ENCODE peak calls at places on chromosomes 7 and 10, in six cellular contexts. I, L, R, H, B and G are unnamed samples.

GRCh38 chr7:50068850-50069551 is 24.0 kb downstream of the ZPBP start:
- DNase-seq in I (no peak), B (peak), R (no peak), H (no peak), L (no peak), G (no peak)

GRCh38 chr7:157538321-157538720 is 201.5 kb downstream of the DNAJB6 start:
- DNase-seq in I (no peak), L (no peak), B (no peak), H (no peak), R (no peak), G (no peak)

GRCh38 chr10:96692427-96692826 is 27.9 kb downstream of the PIK3AP1 start:
- DNase-seq in B (no peak), H (no peak), I (no peak), R (no peak), L (no peak), G (no peak)

GRCh38 chr10:77554996-77555397 is 82.6 kb downstream of the KCNMA1 start:
- DNase-seq in L (no peak), R (no peak), H (no peak), B (no peak), I (no peak), G (no peak)

GRCh38 chr7:192701-193536 is 548 bp downstream of the FAM20C start:
- DNase-seq in B (no peak), R (no peak), I (no peak), H (no peak), L (no peak), G (no peak)

GRCh38 chr10:120422459-120422858 is 34.6 kb upstream of the PLPP4 start:
- DNase-seq in B (no peak), I (no peak), R (no peak), L (no peak), H (no peak), G (no peak)

GRCh38 chr7:107966701-107967100 is 36.3 kb downstream of the LAMB1 start:
- DNase-seq in R (no peak), B (no peak), H (peak), I (no peak), L (no peak), G (no peak)

GRCh38 chr10:45673074-45673628 is 579 bp upstream of the ZFAND4 start:
- DNase-seq in B (no peak), R (no peak), H (peak), L (no peak), I (no peak), G (no peak)

GRCh38 chr10:33134011-33134751 is 176.2 kb upstream of the ITGB1 start:
- DNase-seq in H (peak), B (peak), L (no peak), R (no peak), I (no peak), G (no peak)

GRCh38 chr7:81788241-81788640 is 18.4 kb upstream of the HGF start:
- DNase-seq in I (no peak), B (no peak), H (no peak), L (no peak), R (no peak), G (no peak)

GRCh38 chr7:149874644-149875028 is 867 bp downstream of the ATP6V0E2 start:
- DNase-seq in B (no peak), L (no peak), H (peak), I (no peak), R (peak), G (no peak)

GRCh38 chr7:74101061-74101681 is 17.6 kb downstream of the LIMK1 start:
- DNase-seq in L (no peak), H (no peak), R (peak), I (peak), B (peak), G (peak)

GRCh38 chr10:88557659-88558058 is 25.5 kb downstream of the RNLS start:
- DNase-seq in I (no peak), L (no peak), B (no peak), H (no peak), R (no peak), G (no peak)

GRCh38 chr10:89095701-89096391 is 105.2 kb downstream of the FAS start:
- DNase-seq in L (no peak), I (no peak), H (no peak), B (no peak), R (no peak), G (no peak)

GRCh38 chr10:121956111-121957061 is 18.6 kb downstream of the NSMCE4A start:
- DNase-seq in I (no peak), H (no peak), B (no peak), L (no peak), R (no peak), G (no peak)

GRCh38 chr7:151923097-151923876 is 33.0 kb upstream of the GALNTL5 start:
- DNase-seq in R (no peak), B (no peak), H (no peak), L (no peak), I (no peak), G (no peak)

GRCh38 chr7:11170160-11170559 is 196.5 kb downstream of the PHF14 start:
- DNase-seq in I (no peak), H (no peak), R (no peak), L (no peak), B (no peak), G (no peak)

GRCh38 chr10:89867964-89868363 is 166.6 kb downstream of the KIF20B start:
- DNase-seq in H (no peak), L (no peak), B (no peak), I (no peak), R (no peak), G (no peak)

GRCh38 chr10:105398202-105398601 is 757.1 kb downstream of the SORCS3 start:
- DNase-seq in L (no peak), H (no peak), B (no peak), R (no peak), I (no peak), G (no peak)

GRCh38 chr10:93552780-93553179 is 13.7 kb upstream of the FFAR4 start:
- DNase-seq in L (no peak), R (no peak), H (no peak), I (no peak), B (no peak), G (no peak)

GRCh38 chr10:33913194-33913593 is 578.7 kb upstream of the NRP1 start:
- DNase-seq in L (no peak), I (no peak), B (no peak), R (no peak), H (no peak), G (no peak)

GRCh38 chr7:129169705-129170319 is 18.6 kb upstream of the SMO start:
- DNase-seq in I (no peak), L (peak), H (no peak), B (no peak), R (no peak), G (no peak)

GRCh38 chr10:62231371-62231770 is 37.3 kb downstream of the RTKN2 start:
- DNase-seq in B (no peak), I (no peak), H (peak), R (no peak), L (no peak), G (no peak)

GRCh38 chr7:40311307-40311706 is 176.5 kb downstream of the SUGCT start:
- DNase-seq in I (no peak), R (no peak), H (no peak), B (peak), L (no peak), G (peak)

GRCh38 chr7:77197135-77197534 is 2.5 kb downstream of the FGL2 start:
- DNase-seq in B (no peak), I (no peak), R (no peak), H (no peak), L (no peak), G (no peak)
- TF ChIP-seq TAF1 in B (no peak), I (no peak), R (no peak), H (no peak), L (no peak), G (no peak)

GRCh38 chr10:114405011-114405350 is 679 bp upstream of the AFAP1L2 start:
- DNase-seq in L (no peak), H (no peak), B (no peak), R (no peak), I (no peak), G (no peak)

GRCh38 chr10:114403545-114404161 is 649 bp downstream of the AFAP1L2 start:
- DNase-seq in I (peak), H (no peak), B (no peak), R (no peak), L (peak), G (no peak)

GRCh38 chr10:114402871-114403544 is 1.3 kb downstream of the AFAP1L2 start:
- DNase-seq in I (no peak), L (no peak), R (no peak), H (no peak), B (no peak), G (no peak)

GRCh38 chr10:114406455-114406854 is 2.2 kb upstream of the AFAP1L2 start:
- DNase-seq in H (no peak), B (no peak), L (no peak), R (no peak), I (no peak), G (no peak)

GRCh38 chr10:114404171-114405010 is at the start of gene AFAP1L2:
- DNase-seq in R (no peak), L (peak), B (no peak), I (peak), H (no peak), G (no peak)
- TF ChIP-seq POLR2A in R (no peak), L (no peak), B (no peak), I (no peak), H (no peak), G (no peak)

DNA sequence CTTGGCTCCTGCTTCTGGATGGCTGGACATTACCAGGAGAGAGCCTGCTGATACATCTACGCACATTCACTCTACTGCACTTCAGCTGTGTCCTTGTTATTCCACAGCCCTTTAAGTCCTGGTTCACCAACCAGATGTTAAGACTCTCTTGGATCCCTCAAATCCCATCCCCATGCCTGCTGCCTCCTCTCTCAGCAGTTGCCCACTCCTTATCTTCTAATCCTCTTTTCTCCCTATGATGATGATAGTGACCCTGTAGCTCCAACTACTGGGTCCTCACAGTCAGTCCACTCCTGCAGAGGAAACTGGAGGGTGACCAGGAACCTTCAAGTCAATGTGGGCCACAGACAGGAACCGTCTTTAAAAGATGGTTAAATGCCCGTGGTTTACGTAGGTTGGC is 96.3 kb upstream of the PDCD4 start:
- DNase-seq in B (no peak), I (no peak), H (no peak), R (peak), L (no peak), G (no peak)
- TF ChIP-seq POLR2AphosphoS5 in B (no peak), I (no peak), H (no peak), R (no peak), L (no peak), G (no peak)

DNA sequence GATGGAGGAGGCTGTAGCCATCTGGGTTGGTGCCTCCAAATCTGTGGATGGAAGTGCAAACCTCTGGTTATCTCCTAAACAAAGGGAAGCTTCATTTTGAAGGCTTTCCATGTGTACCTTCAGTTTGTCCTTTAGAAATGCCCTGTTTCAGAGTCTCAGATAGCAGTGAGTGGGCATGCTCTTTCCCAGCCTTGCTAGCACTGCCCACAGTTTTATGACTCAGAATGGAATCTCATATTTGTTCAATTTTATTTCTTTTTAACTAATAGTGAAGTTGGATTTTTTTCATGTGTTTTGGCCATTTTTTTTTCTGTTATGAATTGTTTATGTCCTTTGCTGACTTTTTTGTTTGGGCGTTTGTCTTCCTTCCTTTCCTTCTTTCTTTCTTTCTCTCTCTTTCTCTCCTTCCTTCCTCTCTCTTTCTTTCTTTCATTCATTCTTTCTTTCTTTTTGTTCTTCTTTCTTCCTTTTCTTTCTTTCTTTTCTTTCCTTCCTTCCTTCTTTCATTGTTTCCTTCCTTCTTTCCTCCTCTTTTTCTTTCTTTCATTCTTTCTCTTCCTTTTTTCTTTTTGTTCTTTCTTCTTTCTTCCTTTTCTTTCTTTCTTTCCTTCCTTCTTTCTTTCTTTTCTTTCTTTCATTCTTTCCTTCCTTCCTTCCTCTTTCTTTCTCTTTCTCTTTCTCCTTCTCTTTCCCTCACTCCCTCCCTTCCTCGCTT is 25.6 kb downstream of the PRF1 start:
- DNase-seq in R (no peak), L (no peak), H (no peak), I (no peak), B (no peak), G (no peak)
- TF ChIP-seq TAF1 in R (no peak), L (no peak), H (no peak), I (no peak), B (no peak), G (no peak)

GRCh38 chr7:101217388-101218235 is at the start of the genes PLOD3 and ZNHIT1:
- DNase-seq in H (peak), B (peak), L (peak), I (peak), R (peak), G (peak)
- TF ChIP-seq POLR2A in H (peak), B (peak), L (peak), I (peak), R (peak), G (no peak)